ENCODE peak calls at places on chromosomes 5 and 9, in ten cellular contexts. H is CMK; S is activated CD4-positive, alpha-beta memory T cell treated with anti-CD3 and anti-CD28 coated beads, Interleukin-2, amount 10 ng/mL, durations not matched to agents 7 days and 5 days; B is activated T-helper 1 cell treated with anti-CD3 and anti-CD28 coated beads, Interleukin-2, amount 50 U/mL, for 16 hours; Z is AG04450; R is NCI-H2029; N is pulmonary artery endothelial cell; O is lung; I is naive thymus-derived CD4-positive, alpha-beta T cell; K is CD4-positive, CD25-positive, alpha-beta regulatory T cell. M is an unnamed sample.

GRCh38 chr5:171984748-171985419 is 21.6 kb downstream of the FBXW11 start:
- DNase-seq in B (no peak), K (peak), N (no peak), S (peak), Z (peak), I (no peak), H (no peak), R (no peak), O (no peak), M (no peak)

GRCh38 chr5:9533577-9534334 is 12.1 kb downstream of the SEMA5A start:
- DNase-seq in O (no peak), K (no peak), I (no peak), N (no peak), Z (no peak), H (no peak), B (no peak), S (no peak), R (no peak), M (no peak)

GRCh38 chr9:36436909-36437308 is 36.8 kb upstream of the RNF38 start:
- DNase-seq in Z (no peak), O (peak), K (no peak), I (no peak), H (no peak), B (no peak), R (peak), N (no peak), S (no peak), M (no peak)

GRCh38 chr9:134748637-134749036 is 107.0 kb downstream of the COL5A1 start:
- DNase-seq in Z (no peak), B (no peak), R (no peak), S (no peak), K (no peak), N (no peak), I (no peak), H (no peak), O (no peak), M (no peak)

GRCh38 chr5:130939059-130939458 is 226.0 kb downstream of the HINT1 start:
- DNase-seq in S (no peak), B (no peak), Z (no peak), I (no peak), H (no peak), K (no peak), R (no peak), N (no peak), O (no peak), M (no peak)

GRCh38 chr5:115246361-115246991 is 16.2 kb downstream of the PGGT1B start:
- DNase-seq in R (peak), B (no peak), Z (no peak), N (no peak), S (no peak), H (no peak), I (peak), K (peak), O (no peak), M (peak)

GRCh38 chr5:82388186-82388585 is 110.0 kb upstream of the RPS23 start:
- DNase-seq in B (no peak), S (no peak), R (no peak), I (no peak), K (no peak), O (no peak), Z (no peak), H (no peak), N (no peak), M (no peak)

GRCh38 chr5:32499261-32499660 is 54.7 kb upstream of the ZFR start:
- DNase-seq in S (no peak), O (no peak), R (no peak), N (no peak), B (no peak), H (no peak), I (no peak), Z (no peak), K (no peak), M (no peak)

GRCh38 chr5:125913200-125913599 is 510.0 kb upstream of the GRAMD2B start:
- DNase-seq in I (no peak), B (no peak), Z (no peak), O (no peak), N (no peak), H (no peak), S (no peak), R (no peak), K (no peak), M (no peak)

GRCh38 chr5:72848474-72849428 is 32.3 kb downstream of the TNPO1 start:
- DNase-seq in S (peak), K (peak), I (no peak), Z (no peak), H (peak), O (peak), N (no peak), R (peak), B (no peak), M (no peak)

GRCh38 chr9:110106698-110107097 is 101.3 kb downstream of the C9orf152 start:
- DNase-seq in Z (no peak), O (no peak), I (no peak), R (no peak), N (no peak), K (no peak), H (no peak), B (no peak), S (no peak), M (no peak)

GRCh38 chr5:119136666-119137318 is 65.9 kb downstream of the DMXL1 start:
- DNase-seq in S (no peak), K (no peak), Z (no peak), N (no peak), I (no peak), H (no peak), B (no peak), R (no peak), O (no peak), M (no peak)

GRCh38 chr9:22238809-22239684 is 207.6 kb upstream of the DMRTA1 start:
- DNase-seq in K (no peak), S (no peak), B (no peak), Z (no peak), R (peak), N (no peak), I (no peak), O (no peak), H (no peak), M (no peak)

GRCh38 chr9:116000748-116001329 is 152.8 kb upstream of the PAPPA start:
- DNase-seq in N (no peak), B (no peak), O (no peak), Z (no peak), K (no peak), H (no peak), I (no peak), S (no peak), R (peak), M (peak)

GRCh38 chr5:170745481-170746061 is 38.0 kb upstream of the GABRP start:
- DNase-seq in R (no peak), B (no peak), K (no peak), Z (no peak), O (no peak), I (no peak), H (no peak), N (no peak), S (no peak), M (peak)

GRCh38 chr9:31541626-31542025 is 842.8 kb upstream of the ACO1 start:
- DNase-seq in H (no peak), K (no peak), N (no peak), B (no peak), Z (no peak), I (no peak), O (no peak), R (no peak), S (no peak), M (no peak)

GRCh38 chr9:76403352-76403751 is 9.1 kb upstream of the RFK start:
- DNase-seq in S (peak), Z (peak), N (peak), H (no peak), K (peak), O (no peak), R (peak), I (peak), B (no peak), M (no peak)

GRCh38 chr9:117008461-117008860 is 321.4 kb downstream of the TRIM32 start:
- DNase-seq in H (no peak), B (no peak), K (no peak), O (no peak), N (no peak), S (no peak), Z (no peak), R (no peak), I (no peak), M (no peak)